ENCODE peak calls at places on chromosome 4, in ten cellular contexts. R is Karpas-422; H is SJSA1; O is CD8-positive, alpha-beta T cell; G is endodermal cell; L is GM23338; N is heart left ventricle; P is aorta; Y is Peyer's patch; A is thoracic aorta. E is an unnamed sample.

GRCh38 chr4:109185951-109186350 is 116.5 kb downstream of the COL25A1 start:
- DNase-seq in H (no peak), P (no peak), G (no peak), N (no peak), Y (no peak), L (peak; percentile 60), A (no peak), R (no peak), O (no peak), E (no peak)

GRCh38 chr4:139282375-139283075 is 2.5 kb upstream of the MGARP start:
- DNase-seq in H (no peak), N (no peak), G (no peak), O (no peak), A (no peak), Y (no peak), P (no peak), L (no peak), R (no peak), E (no peak)

GRCh38 chr4:21885241-21885640 is 63.3 kb downstream of the KCNIP4 start:
- DNase-seq in A (no peak), H (no peak), P (no peak), N (no peak), Y (no peak), R (no peak), O (no peak), L (no peak), G (no peak), E (no peak)

GRCh38 chr4:1075266-1075665 is 38.1 kb downstream of the RNF212 start:
- DNase-seq in H (no peak), N (no peak), P (no peak), L (no peak), G (no peak), A (no peak), O (no peak), R (peak; percentile 4), Y (no peak), E (no peak)

GRCh38 chr4:55321707-55322264 is 24.3 kb upstream of the SRD5A3 start:
- DNase-seq in R (peak; percentile 91), A (peak; percentile 51), N (no peak), P (peak; percentile 77), Y (peak; percentile 79), H (peak; percentile 73), G (peak; percentile 94), O (no peak), L (peak; percentile 96), E (peak; percentile 53)

GRCh38 chr4:848307-848691 is 22.4 kb upstream of the CPLX1 start:
- DNase-seq in N (no peak), A (no peak), R (no peak), L (no peak), O (no peak), G (no peak), H (no peak), P (peak; percentile 37), Y (no peak), E (no peak)

GRCh38 chr4:15771419-15772058 is 6.6 kb upstream of the CD38 start:
- DNase-seq in H (no peak), N (no peak), R (no peak), A (no peak), P (no peak), O (no peak), Y (no peak), G (no peak), L (no peak), E (no peak)

GRCh38 chr4:88779431-88779830 is 81.8 kb upstream of the NAP1L5 start:
- DNase-seq in R (no peak), Y (no peak), A (no peak), H (peak; percentile 53), O (no peak), P (no peak), L (no peak), G (no peak), N (no peak), E (peak; percentile 29)

GRCh38 chr4:164509951-164510350 is 244.0 kb upstream of the SMIM31 start:
- DNase-seq in G (no peak), Y (no peak), P (no peak), O (no peak), N (no peak), R (no peak), L (no peak), A (no peak), H (no peak), E (no peak)

GRCh38 chr4:15343581-15343980 is 84.3 kb upstream of the C1QTNF7 start:
- DNase-seq in A (no peak), Y (no peak), O (no peak), N (no peak), P (no peak), L (no peak), R (no peak), H (no peak), G (no peak), E (no peak)

GRCh38 chr4:107734120-107734519 is 14.1 kb upstream of the PAPSS1 start:
- DNase-seq in L (peak; percentile 79), N (no peak), P (no peak), G (peak; percentile 83), R (peak; percentile 63), H (no peak), Y (no peak), A (no peak), O (no peak), E (no peak)

GRCh38 chr4:109649872-109650271 is 53.4 kb downstream of the CASP6 start:
- DNase-seq in Y (no peak), A (no peak), R (peak; percentile 69), O (no peak), L (no peak), H (no peak), G (no peak), N (no peak), P (no peak), E (no peak)

GRCh38 chr4:174496631-174497442 is 25.5 kb downstream of the HPGD start:
- DNase-seq in R (no peak), A (no peak), G (no peak), Y (peak; percentile 82), O (no peak), L (no peak), P (no peak), H (no peak), N (no peak), E (no peak)

GRCh38 chr4:73452953-73453700 is 17.1 kb downstream of the AFP start:
- DNase-seq in N (no peak), H (no peak), R (no peak), G (peak; percentile 74), L (peak; percentile 68), Y (peak; percentile 69), O (no peak), P (no peak), A (no peak), E (no peak)

GRCh38 chr4:115121351-115122043 is 8.1 kb upstream of the NDST4 start:
- DNase-seq in H (no peak), Y (no peak), L (no peak), G (no peak), A (no peak), N (no peak), P (no peak), R (no peak), O (no peak), E (no peak)

GRCh38 chr4:25032126-25032525 is 1.4 kb upstream of the LGI2 start:
- DNase-seq in H (no peak), R (no peak), A (no peak), P (no peak), L (no peak), N (no peak), Y (no peak), O (no peak), G (no peak), E (no peak)

GRCh38 chr4:8435656-8436121 is 4.8 kb downstream of the ACOX3 start:
- DNase-seq in Y (peak; percentile 67), N (no peak), H (no peak), O (no peak), G (peak; percentile 53), R (peak; percentile 84), L (peak; percentile 18), A (no peak), P (no peak), E (no peak)

GRCh38 chr4:1099684-1100335 is 13.6 kb downstream of the RNF212 start:
- DNase-seq in R (no peak), Y (no peak), O (no peak), H (no peak), P (no peak), N (no peak), A (no peak), G (no peak), L (no peak), E (no peak)

GRCh38 chr4:16048639-16049448 is 35.0 kb downstream of the PROM1 start:
- DNase-seq in O (no peak), Y (no peak), P (no peak), G (no peak), R (no peak), H (no peak), N (no peak), L (no peak), A (no peak), E (no peak)

GRCh38 chr4:169774466-169775445 is 17.0 kb upstream of the HPF1 start:
- DNase-seq in A (no peak), H (no peak), R (no peak), G (peak; percentile 79), Y (no peak), N (peak; percentile 68), P (no peak), O (peak; percentile 19), L (peak; percentile 66), E (no peak)
- H3K4me3 ChIP-seq in A (peak overlapping the region; percentile 52), H (no peak overlapping the region), R (no peak overlapping the region), G (no peak overlapping the region), Y (no peak overlapping the region), N (peak overlapping the region; percentile 20), P (no peak overlapping the region), O (no peak overlapping the region), L (peak overlapping the region; percentile 74), E (no peak overlapping the region)

DNA sequence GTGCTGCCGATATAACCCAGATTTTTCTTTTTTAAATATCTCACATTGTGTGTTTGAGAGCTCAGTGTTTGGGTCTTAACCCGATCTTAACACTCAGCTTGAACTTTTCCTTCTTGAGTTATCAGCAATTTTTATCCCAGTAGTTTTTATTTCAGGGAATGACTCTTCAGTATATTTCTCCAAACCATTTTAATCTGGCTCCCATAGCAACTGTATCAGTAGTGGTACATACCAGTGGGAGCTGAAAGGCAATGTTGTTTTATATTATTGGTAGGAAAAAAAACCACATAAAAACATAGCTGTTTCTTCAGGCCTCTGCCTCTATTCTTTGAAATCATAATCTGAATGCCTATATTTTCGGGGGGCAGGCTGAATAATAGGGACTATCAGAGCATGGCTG is 111.1 kb downstream of the SLC4A4 start:
- DNase-seq in P (no peak), O (no peak), G (no peak), H (no peak), Y (no peak), R (no peak), L (no peak), A (no peak), N (no peak), E (no peak)
- H3K4me1 ChIP-seq in P (peaks cover 2% of the 10 kb centered on the region), O (no peaks in the 10 kb centered on the region), G (no peaks in the 10 kb centered on the region), H (no peaks in the 10 kb centered on the region), Y (no peaks in the 10 kb centered on the region), R (no peaks in the 10 kb centered on the region), L (no peaks in the 10 kb centered on the region), A (no peaks in the 10 kb centered on the region), N (peaks cover 35% of the 10 kb centered on the region), E (no peaks in the 10 kb centered on the region)

GRCh38 chr4:3111461-3111860 is 37.0 kb downstream of the HTT start:
- DNase-seq in L (peak; percentile 15), R (peak; percentile 14), Y (no peak), G (peak; percentile 61), O (no peak), H (no peak), P (no peak), A (no peak), N (no peak), E (peak; percentile 70)
- H3K27ac ChIP-seq in L (no peak overlapping the region), R (no peak overlapping the region), Y (no peak overlapping the region), G (no peak overlapping the region), O (no peak overlapping the region), H (no peak overlapping the region), P (no peak overlapping the region), A (no peak overlapping the region), N (peak overlapping the region; percentile 59), E (peak overlapping the region; percentile 77)

GRCh38 chr4:156085073-156085472 is 131.4 kb upstream of the CTSO start:
- DNase-seq in O (no peak), L (no peak), N (no peak), G (no peak), Y (no peak), P (no peak), A (no peak), R (peak; percentile 35), H (no peak), E (no peak)
- H3K4me3 ChIP-seq in O (no peak overlapping the region), L (no peak overlapping the region), N (no peak overlapping the region), G (no peak overlapping the region), Y (no peak overlapping the region), P (no peak overlapping the region), A (no peak overlapping the region), R (no peak overlapping the region), H (no peak overlapping the region), E (no peak overlapping the region)

E was measured in breast epithelium.